ENCODE peak calls at places on chromosomes 7 and 10, in six cellular contexts. One of them, this sample, is unnamed.

GRCh38 chr10:122054046-122055025 is 65.4 kb downstream of the TACC2 start:
- DNase-seq in HepG2: peak; percentile 84
- DNase-seq in IMR-90: peak; percentile 68
- DNase-seq in osteoblast: peak; percentile 83
- DNase-seq in PC-3: peak; percentile 67
- DNase-seq in Karpas-422: peak; percentile 56
- DNase-seq in this sample: peak; percentile 62

GRCh38 chr10:61942997-61943457 is 41.5 kb downstream of the ARID5B start:
- DNase-seq in HepG2: no peak
- DNase-seq in IMR-90: peak; percentile 54
- DNase-seq in osteoblast: no peak
- DNase-seq in PC-3: no peak
- DNase-seq in Karpas-422: no peak
- DNase-seq in this sample: no peak

GRCh38 chr7:55415173-55415778 is 50.1 kb downstream of the LANCL2 start:
- DNase-seq in HepG2: peak; percentile 62
- DNase-seq in IMR-90: peak; percentile 65
- DNase-seq in osteoblast: peak; percentile 96
- DNase-seq in PC-3: peak; percentile 82
- DNase-seq in Karpas-422: peak; percentile 93
- DNase-seq in this sample: peak; percentile 90

GRCh38 chr7:64882341-64883112 is 20.5 kb upstream of the ZNF273 start:
- DNase-seq in HepG2: no peak
- DNase-seq in IMR-90: no peak
- DNase-seq in osteoblast: peak; percentile 97
- DNase-seq in PC-3: no peak
- DNase-seq in Karpas-422: no peak
- DNase-seq in this sample: no peak

GRCh38 chr10:78977761-78978305 is 90.9 kb upstream of the ZMIZ1 start:
- DNase-seq in HepG2: peak; percentile 89
- DNase-seq in IMR-90: peak; percentile 79
- DNase-seq in osteoblast: peak; percentile 91
- DNase-seq in PC-3: peak; percentile 70
- DNase-seq in Karpas-422: no peak
- DNase-seq in this sample: peak; percentile 58

GRCh38 chr10:132667613-132668394 is 118.1 kb downstream of the NKX6-2 start:
- DNase-seq in HepG2: no peak
- DNase-seq in IMR-90: peak; percentile 86
- DNase-seq in osteoblast: peak; percentile 93
- DNase-seq in PC-3: peak; percentile 57
- DNase-seq in Karpas-422: no peak
- DNase-seq in this sample: no peak

GRCh38 chr10:13707156-13707881 is 120.6 kb downstream of the PRPF18 start:
- DNase-seq in HepG2: peak; percentile 11
- DNase-seq in IMR-90: peak; percentile 95
- DNase-seq in osteoblast: peak; percentile 93
- DNase-seq in PC-3: peak; percentile 49
- DNase-seq in Karpas-422: no peak
- DNase-seq in this sample: peak; percentile 77

GRCh38 chr10:53111529-53111928 is 338.9 kb upstream of the MBL2 start:
- DNase-seq in HepG2: peak; percentile 23
- DNase-seq in IMR-90: no peak
- DNase-seq in osteoblast: no peak
- DNase-seq in PC-3: peak; percentile 68
- DNase-seq in Karpas-422: no peak
- DNase-seq in this sample: no peak

GRCh38 chr10:66259836-66260235 is 666.0 kb upstream of the LRRTM3 start:
- DNase-seq in HepG2: no peak
- DNase-seq in IMR-90: no peak
- DNase-seq in osteoblast: no peak
- DNase-seq in PC-3: no peak
- DNase-seq in Karpas-422: no peak
- DNase-seq in this sample: no peak

GRCh38 chr10:126349096-126349495 is 39.2 kb downstream of the ADAM12 start:
- DNase-seq in HepG2: no peak
- DNase-seq in IMR-90: no peak
- DNase-seq in osteoblast: no peak
- DNase-seq in PC-3: no peak
- DNase-seq in Karpas-422: no peak
- DNase-seq in this sample: no peak

GRCh38 chr10:11670311-11670825 is 58.9 kb upstream of the USP6NL start:
- DNase-seq in HepG2: no peak
- DNase-seq in IMR-90: no peak
- DNase-seq in osteoblast: no peak
- DNase-seq in PC-3: no peak
- DNase-seq in Karpas-422: no peak
- DNase-seq in this sample: no peak

GRCh38 chr10:45470098-45471012 is 96.3 kb downstream of the ALOX5 start:
- DNase-seq in HepG2: peak; percentile 88
- DNase-seq in IMR-90: peak; percentile 87
- DNase-seq in osteoblast: no peak
- DNase-seq in PC-3: peak; percentile 82
- DNase-seq in Karpas-422: no peak
- DNase-seq in this sample: peak; percentile 46

GRCh38 chr7:133412942-133413341 is 160.1 kb downstream of the EXOC4 start:
- DNase-seq in HepG2: no peak
- DNase-seq in IMR-90: peak; percentile 4
- DNase-seq in osteoblast: no peak
- DNase-seq in PC-3: no peak
- DNase-seq in Karpas-422: no peak
- DNase-seq in this sample: no peak

GRCh38 chr7:158061031-158061630 is 526.5 kb downstream of the PTPRN2 start:
- DNase-seq in HepG2: no peak
- DNase-seq in IMR-90: no peak
- DNase-seq in osteoblast: no peak
- DNase-seq in PC-3: no peak
- DNase-seq in Karpas-422: no peak
- DNase-seq in this sample: no peak

GRCh38 chr10:3091346-3091787 is 24.0 kb downstream of the PFKP start:
- DNase-seq in HepG2: peak; percentile 55
- DNase-seq in IMR-90: peak; percentile 94
- DNase-seq in osteoblast: peak; percentile 86
- DNase-seq in PC-3: peak; percentile 82
- DNase-seq in Karpas-422: no peak
- DNase-seq in this sample: peak; percentile 67

GRCh38 chr7:158973440-158973839 is 117.1 kb downstream of the DYNC2I1 start:
- DNase-seq in HepG2: no peak
- DNase-seq in IMR-90: no peak
- DNase-seq in osteoblast: peak; percentile 94
- DNase-seq in PC-3: peak; percentile 55
- DNase-seq in Karpas-422: peak; percentile 93
- DNase-seq in this sample: peak; percentile 86

GRCh38 chr7:23967949-23968599 is 258.1 kb downstream of the STK31 start:
- DNase-seq in HepG2: no peak
- DNase-seq in IMR-90: no peak
- DNase-seq in osteoblast: no peak
- DNase-seq in PC-3: no peak
- DNase-seq in Karpas-422: no peak
- DNase-seq in this sample: no peak

GRCh38 chr10:101176577-101176976 is 45.5 kb downstream of the TLX1 start:
- DNase-seq in HepG2: no peak
- DNase-seq in IMR-90: no peak
- DNase-seq in osteoblast: no peak
- DNase-seq in PC-3: no peak
- DNase-seq in Karpas-422: no peak
- DNase-seq in this sample: no peak

GRCh38 chr10:114075093-114075492 is 31.4 kb downstream of the ADRB1 start:
- DNase-seq in HepG2: no peak
- DNase-seq in IMR-90: no peak
- DNase-seq in osteoblast: no peak
- DNase-seq in PC-3: no peak
- DNase-seq in Karpas-422: no peak
- DNase-seq in this sample: no peak

GRCh38 chr7:48255046-48255445 is 83.8 kb downstream of the ABCA13 start:
- DNase-seq in HepG2: no peak
- DNase-seq in IMR-90: peak; percentile 86
- DNase-seq in osteoblast: peak; percentile 43
- DNase-seq in PC-3: no peak
- DNase-seq in Karpas-422: no peak
- DNase-seq in this sample: no peak

GRCh38 chr10:24901686-24902399 is 50.6 kb downstream of the PRTFDC1 start:
- DNase-seq in HepG2: peak; percentile 54
- DNase-seq in IMR-90: peak; percentile 98
- DNase-seq in osteoblast: peak; percentile 93
- DNase-seq in PC-3: peak; percentile 93
- DNase-seq in Karpas-422: no peak
- DNase-seq in this sample: peak; percentile 71

GRCh38 chr10:9848278-9848677 is 1169.4 kb upstream of the CELF2 start:
- DNase-seq in HepG2: no peak
- DNase-seq in IMR-90: no peak
- DNase-seq in osteoblast: no peak
- DNase-seq in PC-3: no peak
- DNase-seq in Karpas-422: no peak
- DNase-seq in this sample: no peak

DNA sequence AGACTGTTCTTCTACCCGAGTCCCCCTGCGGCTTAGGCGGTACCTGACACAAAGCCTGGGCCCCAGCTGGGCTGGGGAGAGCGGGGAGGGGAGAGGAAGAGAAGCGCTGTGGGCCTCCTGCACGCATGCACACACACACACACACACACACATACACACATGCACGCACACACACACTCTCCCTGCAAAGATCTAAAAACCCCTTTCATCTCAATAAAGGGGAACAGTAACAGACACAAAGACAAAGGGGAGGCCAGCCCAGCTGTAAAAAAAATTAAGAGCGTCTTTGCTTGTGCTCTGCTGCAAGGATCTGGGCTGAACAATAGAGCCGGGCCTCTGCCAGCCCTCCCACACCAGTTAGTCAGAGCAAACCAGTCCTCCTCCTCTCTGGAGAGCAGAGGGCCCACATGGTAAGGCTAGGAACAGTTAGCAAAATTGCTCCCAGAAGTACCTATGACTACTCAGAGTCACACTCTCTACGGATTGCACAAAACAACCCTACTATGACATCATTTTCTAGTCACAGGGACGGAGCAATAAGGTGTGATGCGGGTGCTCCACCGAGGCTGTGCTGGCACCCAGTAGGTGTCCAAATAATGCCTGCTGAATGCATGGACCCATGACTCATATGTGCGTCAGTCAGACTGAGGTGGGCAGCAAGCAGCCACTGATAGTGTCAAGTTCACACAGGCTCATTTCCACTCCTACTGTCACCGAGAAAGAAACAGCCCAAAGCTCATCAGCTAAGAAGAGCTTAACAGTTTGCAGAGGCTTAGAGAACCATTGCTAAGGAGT is 9.2 kb downstream of the ITPRIP start:
- DNase-seq in HepG2: peak; percentile 23
- DNase-seq in IMR-90: peak; percentile 97
- DNase-seq in osteoblast: peak; percentile 94
- DNase-seq in PC-3: peak; percentile 90
- DNase-seq in Karpas-422: no peak
- DNase-seq in this sample: peak; percentile 75
- H4K20me1 ChIP-seq in HepG2: no peaks in the 10 kb centered on the region
- H4K20me1 ChIP-seq in IMR-90: peaks cover 99% of the 10 kb centered on the region
- H4K20me1 ChIP-seq in osteoblast: peaks cover 18% of the 10 kb centered on the region
- H4K20me1 ChIP-seq in PC-3: no peaks in the 10 kb centered on the region
- H4K20me1 ChIP-seq in Karpas-422: peaks cover 83% of the 10 kb centered on the region
- H4K20me1 ChIP-seq in this sample: no peaks in the 10 kb centered on the region

GRCh38 chr7:116512524-116513188 is 12.2 kb upstream of the CAV1 start:
- DNase-seq in HepG2: no peak
- DNase-seq in IMR-90: peak; percentile 76
- DNase-seq in osteoblast: no peak
- DNase-seq in PC-3: peak; percentile 44
- DNase-seq in Karpas-422: no peak
- DNase-seq in this sample: no peak

GRCh38 chr7:116509982-116510579 is 10.5 kb downstream of the CAV2 start:
- DNase-seq in HepG2: no peak
- DNase-seq in IMR-90: peak; percentile 31
- DNase-seq in osteoblast: no peak
- DNase-seq in PC-3: peak; percentile 39
- DNase-seq in Karpas-422: no peak
- DNase-seq in this sample: no peak

GRCh38 chr7:116515584-116515983 is 9.3 kb upstream of the CAV1 start:
- DNase-seq in HepG2: no peak
- DNase-seq in IMR-90: no peak
- DNase-seq in osteoblast: no peak
- DNase-seq in PC-3: no peak
- DNase-seq in Karpas-422: no peak
- DNase-seq in this sample: no peak

GRCh38 chr7:116510795-116511194 is 11.3 kb downstream of the CAV2 start:
- DNase-seq in HepG2: no peak
- DNase-seq in IMR-90: no peak
- DNase-seq in osteoblast: no peak
- DNase-seq in PC-3: no peak
- DNase-seq in Karpas-422: no peak
- DNase-seq in this sample: no peak

DNA sequence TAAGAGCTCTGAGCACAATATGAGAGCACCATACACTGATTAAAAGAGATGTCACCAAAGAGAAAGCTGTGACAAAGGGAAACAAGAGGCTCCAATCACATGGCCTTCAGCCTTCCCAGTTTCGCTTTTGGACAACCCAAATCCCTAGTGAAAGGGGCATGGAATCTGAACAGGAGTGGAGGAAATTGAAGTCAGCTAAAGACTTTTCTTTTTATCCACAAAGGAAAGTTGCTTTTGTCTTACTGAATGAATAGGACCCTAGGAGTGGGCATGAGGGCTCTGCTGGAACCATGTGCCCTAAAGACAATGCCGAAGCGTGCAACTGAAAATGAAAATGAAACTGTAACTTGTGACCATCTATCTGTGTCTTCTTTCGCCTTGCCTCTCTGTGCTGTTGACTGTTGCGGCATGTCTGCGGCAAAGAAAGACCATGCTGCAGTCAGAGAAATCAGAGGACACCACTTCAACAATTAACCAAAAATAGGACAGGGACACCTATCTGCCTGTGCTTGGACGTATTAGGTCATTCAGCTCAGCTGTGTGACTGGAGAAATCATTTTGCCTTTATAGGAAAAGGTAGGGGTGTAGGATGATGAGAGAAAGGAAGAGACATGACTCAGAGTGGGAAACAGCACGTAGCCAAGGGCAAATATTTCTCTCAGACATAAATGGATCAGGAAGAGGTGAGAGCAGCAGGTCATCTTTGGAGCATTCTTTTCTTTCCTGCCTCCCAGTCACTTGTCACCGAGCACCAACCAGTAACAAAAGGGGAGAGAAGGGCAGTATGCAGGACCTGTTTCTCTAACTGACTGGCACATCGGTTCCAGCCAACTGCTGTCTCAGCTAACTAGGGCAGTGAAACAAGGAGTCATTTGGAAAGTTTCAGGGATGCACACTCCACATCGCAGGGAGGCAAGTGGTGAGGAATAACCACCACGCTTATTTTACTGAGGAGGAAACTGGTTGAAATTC is 12.3 kb downstream of the CAV2 start:
- DNase-seq in HepG2: peak; percentile 10
- DNase-seq in IMR-90: peak; percentile 69
- DNase-seq in osteoblast: no peak
- DNase-seq in PC-3: peak; percentile 93
- DNase-seq in Karpas-422: peak; percentile 60
- DNase-seq in this sample: no peak
- H3K27ac ChIP-seq in HepG2: no peak overlapping the region
- H3K27ac ChIP-seq in IMR-90: peak overlapping the region; percentile 78
- H3K27ac ChIP-seq in osteoblast: peak overlapping the region; percentile 78
- H3K27ac ChIP-seq in PC-3: peak overlapping the region; percentile 79
- H3K27ac ChIP-seq in Karpas-422: no peak overlapping the region
- H3K27ac ChIP-seq in this sample: no peak overlapping the region

GRCh38 chr10:28555358-28555757 is 22.4 kb downstream of the WAC start:
- DNase-seq in HepG2: no peak
- DNase-seq in IMR-90: no peak
- DNase-seq in osteoblast: no peak
- DNase-seq in PC-3: no peak
- DNase-seq in Karpas-422: no peak
- DNase-seq in this sample: no peak
- H4K20me1 ChIP-seq in HepG2: peaks cover 62% of the 10 kb centered on the region
- H4K20me1 ChIP-seq in IMR-90: peaks cover 91% of the 10 kb centered on the region
- H4K20me1 ChIP-seq in osteoblast: peaks cover 68% of the 10 kb centered on the region
- H4K20me1 ChIP-seq in PC-3: peaks cover 17% of the 10 kb centered on the region
- H4K20me1 ChIP-seq in Karpas-422: peaks cover 86% of the 10 kb centered on the region
- H4K20me1 ChIP-seq in this sample: peaks cover 96% of the 10 kb centered on the region

GRCh38 chr10:63260860-63261251 is 127.7 kb downstream of the NRBF2 start:
- DNase-seq in HepG2: no peak
- DNase-seq in IMR-90: no peak
- DNase-seq in osteoblast: no peak
- DNase-seq in PC-3: peak; percentile 31
- DNase-seq in Karpas-422: peak; percentile 73
- DNase-seq in this sample: no peak
- H3K27ac ChIP-seq in HepG2: no peak overlapping the region
- H3K27ac ChIP-seq in IMR-90: no peak overlapping the region
- H3K27ac ChIP-seq in osteoblast: no peak overlapping the region
- H3K27ac ChIP-seq in PC-3: no peak overlapping the region
- H3K27ac ChIP-seq in Karpas-422: peak overlapping the region; percentile 99
- H3K27ac ChIP-seq in this sample: no peak overlapping the region